ENCODE peak calls at places on chromosomes 7 and 10, in four cellular contexts. X, D, B and C are unnamed samples.

GRCh38 chr7:140512317-140513000 is 33.2 kb upstream of the MKRN1 start:
- DNase-seq in D (no peak), B (no peak), X (no peak), C (no peak)

GRCh38 chr7:47427046-47427643 is 154.8 kb downstream of the TNS3 start:
- DNase-seq in B (no peak), D (no peak), X (no peak), C (no peak)

GRCh38 chr10:36531621-36532020 is 593.8 kb upstream of the ANKRD30A start:
- DNase-seq in D (no peak), B (no peak), X (peak; percentile 55), C (no peak)

GRCh38 chr10:11878776-11879175 is 55.6 kb downstream of the PROSER2 start:
- DNase-seq in B (no peak), X (no peak), D (no peak), C (no peak)

GRCh38 chr10:8919291-8919690 is 864.8 kb downstream of the GATA3 start:
- DNase-seq in X (no peak), B (no peak), D (no peak), C (no peak)

GRCh38 chr7:17871815-17872533 is 68.3 kb downstream of the SNX13 start:
- DNase-seq in D (no peak), B (no peak), X (no peak), C (no peak)

GRCh38 chr7:140262242-140262903 is 85.6 kb upstream of the KDM7A start:
- DNase-seq in X (no peak), B (no peak), D (no peak), C (no peak)

GRCh38 chr7:43834463-43835251 is 34.7 kb downstream of the MRPS24 start:
- DNase-seq in X (peak; percentile 40), D (no peak), B (no peak), C (peak; percentile 10)

GRCh38 chr7:55128693-55129394 is 110.0 kb downstream of the EGFR start:
- DNase-seq in B (no peak), X (peak; percentile 63), D (no peak), C (no peak)

GRCh38 chr10:14481752-14482151 is 151.0 kb upstream of the FRMD4A start:
- DNase-seq in B (no peak), X (peak; percentile 40), D (no peak), C (no peak)

GRCh38 chr10:21080246-21080645 is 183.1 kb upstream of the NEBL start:
- DNase-seq in B (no peak), D (no peak), X (no peak), C (no peak)

GRCh38 chr7:106420741-106421140 is 136.0 kb upstream of the NAMPT start:
- DNase-seq in D (no peak), X (no peak), B (no peak), C (no peak)

GRCh38 chr10:112735041-112735690 is 214.9 kb upstream of the TCF7L2 start:
- DNase-seq in X (no peak), D (no peak), B (no peak), C (no peak)

GRCh38 chr10:113764598-113764997 is 13.1 kb downstream of the PLEKHS1 start:
- DNase-seq in B (no peak), X (no peak), D (no peak), C (no peak)

GRCh38 chr7:21355406-21355874 is 72.4 kb upstream of the SP4 start:
- DNase-seq in B (no peak), X (no peak), D (no peak), C (no peak)

GRCh38 chr7:69062020-69062760 is 536.1 kb upstream of the AUTS2 start:
- DNase-seq in D (no peak), B (no peak), X (peak; percentile 37), C (peak; percentile 71)

GRCh38 chr10:50637003-50637579 is 13.3 kb upstream of the SGMS1 start:
- DNase-seq in X (peak; percentile 30), D (no peak), B (no peak), C (no peak)

GRCh38 chr7:2299131-2299829 is 15.0 kb downstream of the SNX8 start:
- DNase-seq in B (no peak), X (peak; percentile 88), D (no peak), C (no peak)

GRCh38 chr7:43130347-43130746 is 17.9 kb downstream of the HECW1 start:
- DNase-seq in D (no peak), X (no peak), B (no peak), C (no peak)

GRCh38 chr7:2701832-2702593 is 14.0 kb downstream of the AMZ1 start:
- DNase-seq in X (peak; percentile 57), D (no peak), B (no peak), C (no peak)

GRCh38 chr10:110357252-110357780 is 52.6 kb upstream of the SMNDC1 start:
- DNase-seq in X (peak; percentile 99), B (no peak), D (no peak), C (no peak)

GRCh38 chr10:6176691-6177231 is 26.0 kb upstream of the PFKFB3 start:
- DNase-seq in D (no peak), X (peak; percentile 42), B (no peak), C (no peak)

GRCh38 chr7:137992738-137993394 is 9.0 kb downstream of the CREB3L2 start:
- DNase-seq in X (peak; percentile 97), D (no peak), B (no peak), C (no peak)

GRCh38 chr7:3065724-3066143 is 22.1 kb upstream of the CARD11 start:
- DNase-seq in D (peak; percentile 88), X (peak; percentile 4), B (peak; percentile 51), C (peak; percentile 89)

GRCh38 chr10:21421794-21422193 is 103.7 kb downstream of the SKIDA1 start:
- DNase-seq in D (no peak), X (no peak), B (no peak), C (no peak)

GRCh38 chr7:151080091-151080521 is 503 bp downstream of the FASTK start:
- DNase-seq in B (no peak), D (no peak), X (no peak), C (peak; percentile 48)

GRCh38 chr10:42961776-42962119 is 115.1 kb upstream of the RET start:
- DNase-seq in D (no peak), B (no peak), X (no peak), C (no peak)

GRCh38 chr10:129174167-129175014 is 292.6 kb upstream of the MGMT start:
- DNase-seq in D (no peak), B (no peak), X (no peak), C (no peak)

GRCh38 chr10:24360286-24361127 is 151.6 kb downstream of the KIAA1217 start:
- DNase-seq in X (peak; percentile 73), D (peak; percentile 58), B (no peak), C (peak; percentile 75)

GRCh38 chr10:26790596-26790995 is 70.2 kb downstream of the ABI1 start:
- DNase-seq in B (no peak), X (peak; percentile 28), D (no peak), C (no peak)

GRCh38 chr7:31000161-31000693 is 36.5 kb downstream of the GHRHR start:
- DNase-seq in B (no peak), X (no peak), D (no peak), C (peak; percentile 45)

GRCh38 chr7:148232784-148233183 is 357.8 kb upstream of the C7orf33 start:
- DNase-seq in B (no peak), X (no peak), D (no peak), C (no peak)

GRCh38 chr7:95951997-95952795 is 179.8 kb downstream of the DYNC1I1 start:
- DNase-seq in X (no peak), D (no peak), B (no peak), C (peak; percentile 43)

GRCh38 chr10:130409346-130409745 is 273.2 kb downstream of the GLRX3 start:
- DNase-seq in X (no peak), B (no peak), D (peak; percentile 23), C (no peak)

GRCh38 chr7:4861673-4862072 is at the start of gene PAPOLB:
- DNase-seq in B (no peak), D (no peak), X (no peak), C (no peak)

GRCh38 chr10:85558533-85558932 is 808.1 kb downstream of the GRID1 start:
- DNase-seq in D (no peak), B (no peak), X (no peak), C (no peak)

GRCh38 chr10:85557077-85557476 is 809.5 kb downstream of the GRID1 start:
- DNase-seq in D (no peak), X (no peak), B (no peak), C (no peak)

GRCh38 chr10:85557706-85558105 is 808.9 kb downstream of the GRID1 start:
- DNase-seq in X (no peak), D (no peak), B (no peak), C (no peak)
- H4K5ac ChIP-seq in X (no peak overlapping the region), D (no peak overlapping the region), B (no peak overlapping the region), C (no peak overlapping the region)

GRCh38 chr10:32787690-32788284 is 170.2 kb downstream of the ITGB1 start:
- DNase-seq in B (no peak), D (no peak), X (no peak), C (no peak)
- H4K5ac ChIP-seq in B (no peak overlapping the region), D (no peak overlapping the region), X (no peak overlapping the region), C (no peak overlapping the region)

DNA sequence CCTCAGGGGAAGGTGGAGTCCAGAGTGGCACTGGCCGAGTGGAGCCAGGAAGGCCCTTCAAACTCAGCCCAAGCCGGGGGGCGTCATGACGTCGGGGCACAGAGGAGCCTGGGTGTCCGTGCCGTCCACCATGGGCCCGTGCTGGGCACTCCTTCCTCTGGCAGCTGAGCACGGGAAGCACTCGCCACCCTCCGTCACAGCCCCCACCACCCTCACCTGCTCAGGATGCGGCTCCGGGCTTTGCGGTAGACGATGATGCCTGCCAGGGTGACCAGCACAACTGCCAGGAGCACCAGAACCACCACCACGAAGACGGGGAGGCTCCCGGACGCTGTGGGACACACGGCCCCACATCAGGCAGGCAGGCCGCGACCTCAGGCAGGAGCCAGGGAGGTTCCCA is 8.1 kb downstream of the ADAM8 start:
- DNase-seq in D (no peak), B (no peak), X (no peak), C (no peak)
- H4K5ac ChIP-seq in D (no peak overlapping the region), B (no peak overlapping the region), X (no peak overlapping the region), C (no peak overlapping the region)

GRCh38 chr7:88670536-88670935 is 89.0 kb upstream of the ZNF804B start:
- DNase-seq in X (no peak), B (no peak), D (no peak), C (no peak)
- H4K5ac ChIP-seq in X (no peak overlapping the region), B (no peak overlapping the region), D (no peak overlapping the region), C (no peak overlapping the region)

GRCh38 chr10:75538144-75538543 is 106.7 kb downstream of the LRMDA start:
- DNase-seq in D (peak; percentile 66), X (no peak), B (no peak), C (no peak)
- H4K5ac ChIP-seq in D (no peak overlapping the region), X (no peak overlapping the region), B (no peak overlapping the region), C (no peak overlapping the region)

GRCh38 chr7:48664241-48664640 is 260.1 kb upstream of the CDC14C start:
- DNase-seq in X (no peak), B (no peak), D (no peak), C (no peak)
- H4K5ac ChIP-seq in X (no peak overlapping the region), B (no peak overlapping the region), D (no peak overlapping the region), C (no peak overlapping the region)

GRCh38 chr7:120797026-120797645 is 60.8 kb downstream of the TSPAN12 start:
- DNase-seq in D (no peak), B (no peak), X (no peak), C (no peak)

GRCh38 chr7:120793213-120793936 is 64.6 kb downstream of the TSPAN12 start:
- DNase-seq in D (no peak), X (no peak), B (no peak), C (no peak)

GRCh38 chr7:120792091-120792860 is 65.7 kb downstream of the TSPAN12 start:
- DNase-seq in D (peak; percentile 87), X (peak; percentile 65), B (peak; percentile 67), C (peak; percentile 91)

GRCh38 chr7:120792861-120793130 is 65.1 kb downstream of the TSPAN12 start:
- DNase-seq in D (no peak), B (no peak), X (no peak), C (no peak)

GRCh38 chr7:120794100-120794729 is 63.7 kb downstream of the TSPAN12 start:
- DNase-seq in D (no peak), B (no peak), X (no peak), C (peak; percentile 40)
- H4K5ac ChIP-seq in D (no peak overlapping the region), B (no peak overlapping the region), X (peak overlapping the region; percentile 58), C (no peak overlapping the region)